ENCODE peak calls at places on chromosomes 6 and 20, in six cellular contexts. N is DMS79 treated with DMSO at 0.1 percent for 48 hours, C is fibroblast of lung, D is heart right ventricle, Z is foreskin fibroblast, U is A673. H is an unnamed sample.

GRCh38 chr6:46263709-46264091 is 92.9 kb upstream of the ENPP5 start:
- DNase-seq in N (no peak), C (peak; percentile 33), D (no peak), Z (peak; percentile 74), U (peak; percentile 82), H (peak; percentile 76)

GRCh38 chr20:50303573-50304500 is 113.2 kb downstream of the CEBPB start:
- DNase-seq in N (peak; percentile 26), C (peak; percentile 84), D (peak; percentile 82), Z (peak; percentile 90), U (peak; percentile 56), H (peak; percentile 53)

GRCh38 chr6:32842690-32843089 is 1.2 kb downstream of the PSMB8 start:
- DNase-seq in N (no peak), C (no peak), D (no peak), Z (no peak), U (no peak), H (no peak)

GRCh38 chr6:17928514-17929430 is 58.7 kb downstream of the KIF13A start:
- DNase-seq in N (no peak), C (peak; percentile 76), D (no peak), Z (peak; percentile 50), U (no peak), H (peak; percentile 43)

GRCh38 chr20:63525185-63525584 is 4.6 kb downstream of the PPDPF start:
- DNase-seq in N (no peak), C (no peak), D (no peak), Z (no peak), U (no peak), H (no peak)

GRCh38 chr20:21189761-21190523 is 64.1 kb downstream of the KIZ start:
- DNase-seq in N (no peak), C (no peak), D (no peak), Z (no peak), U (no peak), H (no peak)

GRCh38 chr6:91634791-91635190 is 1047.9 kb upstream of the MAP3K7 start:
- DNase-seq in N (no peak), C (peak; percentile 20), D (no peak), Z (no peak), U (no peak), H (no peak)

GRCh38 chr6:101403566-101403965 is 10.1 kb downstream of the GRIK2 start:
- DNase-seq in N (no peak), C (no peak), D (no peak), Z (no peak), U (no peak), H (no peak)

GRCh38 chr6:114051031-114051430 is 80.1 kb upstream of the HDAC2 start:
- DNase-seq in N (no peak), C (no peak), D (no peak), Z (no peak), U (no peak), H (no peak)

H was measured in AG20443.